ENCODE peak calls at places on chromosome 5, in seven cellular contexts. J is activated CD8-positive, alpha-beta memory T cell treated with anti-CD3 and anti-CD28 coated beads for 24 hours; Z is GM13977; C is astrocyte; W is fibroblast of gingiva; P is Right ventricle myocardium superior; F is CD4-positive, CD25-positive, alpha-beta regulatory T cell. A is an unnamed sample.

GRCh38 chr5:99865159-99865558 is 670.0 kb upstream of the FAM174A start:
- DNase-seq in J (no peak), Z (no peak), C (no peak), W (no peak), P (no peak), F (no peak), A (no peak)

GRCh38 chr5:67181648-67182218 is 14.9 kb downstream of the CD180 start:
- DNase-seq in J (no peak), Z (no peak), C (no peak), W (no peak), P (no peak), F (no peak), A (no peak)

GRCh38 chr5:1547236-1547635 is 23.5 kb upstream of the LPCAT1 start:
- DNase-seq in J (peak), Z (no peak), C (no peak), W (no peak), P (no peak), F (no peak), A (no peak)

GRCh38 chr5:54985301-54986268 is at the start of gene ESM1:
- DNase-seq in J (no peak), Z (no peak), C (peak), W (peak), P (no peak), F (no peak), A (peak)

GRCh38 chr5:132677191-132677590 is 3.4 kb downstream of the IL4 start:
- DNase-seq in J (peak), Z (no peak), C (peak), W (peak), P (no peak), F (no peak), A (peak)

GRCh38 chr5:179187681-179188575 is 127.8 kb downstream of the ZNF354C start:
- DNase-seq in J (no peak), Z (no peak), C (no peak), W (no peak), P (peak), F (no peak), A (no peak)

GRCh38 chr5:97915101-97915500 is 732.1 kb upstream of the RIOK2 start:
- DNase-seq in J (no peak), Z (no peak), C (no peak), W (no peak), P (no peak), F (no peak), A (no peak)

GRCh38 chr5:67141644-67142043 is 55.0 kb downstream of the CD180 start:
- DNase-seq in J (no peak), Z (no peak), C (no peak), W (no peak), P (no peak), F (no peak), A (no peak)

GRCh38 chr5:106521701-106522100 is 1149.0 kb downstream of the EFNA5 start:
- DNase-seq in J (no peak), Z (no peak), C (peak), W (peak), P (no peak), F (no peak), A (peak)

GRCh38 chr5:68304421-68305052 is 89.0 kb downstream of the PIK3R1 start:
- DNase-seq in J (no peak), Z (no peak), C (peak), W (no peak), P (no peak), F (no peak), A (peak)

A was measured in NCI-H226.